ENCODE peak calls at places on chromosomes 2 and 18, in five cellular contexts. One of them, this sample, is unnamed.

GRCh38 chr2:176473851-176474250 is 204.6 kb downstream of the MTX2 start:
- DNase-seq in lower lobe of right lung: no peak
- DNase-seq in esophagus squamous epithelium: no peak
- DNase-seq in tibial nerve: no peak
- DNase-seq in kidney: no peak
- DNase-seq in this sample: no peak

GRCh38 chr18:55470826-55471225 is 117.2 kb downstream of the TCF4 start:
- DNase-seq in lower lobe of right lung: no peak
- DNase-seq in esophagus squamous epithelium: no peak
- DNase-seq in tibial nerve: no peak
- DNase-seq in kidney: no peak
- DNase-seq in this sample: no peak

GRCh38 chr2:23698733-23699391 is 228.1 kb downstream of the ATAD2B start:
- DNase-seq in esophagus squamous epithelium: no peak
- DNase-seq in lower lobe of right lung: no peak
- DNase-seq in tibial nerve: no peak
- DNase-seq in kidney: peak; percentile 83
- DNase-seq in this sample: no peak

GRCh38 chr2:170345607-170346006 is 167.7 kb downstream of the MYO3B start:
- DNase-seq in kidney: no peak
- DNase-seq in lower lobe of right lung: no peak
- DNase-seq in esophagus squamous epithelium: no peak
- DNase-seq in tibial nerve: no peak
- DNase-seq in this sample: no peak

GRCh38 chr2:219701847-219702634 is 74.6 kb downstream of the SLC4A3 start:
- DNase-seq in kidney: no peak
- DNase-seq in lower lobe of right lung: no peak
- DNase-seq in esophagus squamous epithelium: no peak
- DNase-seq in tibial nerve: no peak
- DNase-seq in this sample: no peak

GRCh38 chr18:361941-362913 is 94.4 kb upstream of the THOC1 start:
- DNase-seq in esophagus squamous epithelium: no peak
- DNase-seq in kidney: no peak
- DNase-seq in tibial nerve: peak; percentile 41
- DNase-seq in lower lobe of right lung: no peak
- DNase-seq in this sample: no peak

GRCh38 chr18:46252754-46253153 is 148.6 kb downstream of the HAUS1 start:
- DNase-seq in kidney: no peak
- DNase-seq in tibial nerve: no peak
- DNase-seq in lower lobe of right lung: no peak
- DNase-seq in esophagus squamous epithelium: no peak
- DNase-seq in this sample: no peak

GRCh38 chr2:33115196-33115595 is 168.4 kb downstream of the LTBP1 start:
- DNase-seq in kidney: no peak
- DNase-seq in lower lobe of right lung: no peak
- DNase-seq in tibial nerve: no peak
- DNase-seq in esophagus squamous epithelium: no peak
- DNase-seq in this sample: no peak

GRCh38 chr2:108571262-108571661 is 37.0 kb downstream of the LIMS1 start:
- DNase-seq in tibial nerve: no peak
- DNase-seq in kidney: no peak
- DNase-seq in lower lobe of right lung: no peak
- DNase-seq in esophagus squamous epithelium: no peak
- DNase-seq in this sample: no peak
- H3K4me3 ChIP-seq in tibial nerve: no peak overlapping the region
- H3K4me3 ChIP-seq in kidney: no peak overlapping the region
- H3K4me3 ChIP-seq in lower lobe of right lung: no peak overlapping the region
- H3K4me3 ChIP-seq in esophagus squamous epithelium: no peak overlapping the region
- H3K4me3 ChIP-seq in this sample: no peak overlapping the region

GRCh38 chr2:44321360-44321759 is 39.9 kb downstream of the PREPL start:
- DNase-seq in lower lobe of right lung: no peak
- DNase-seq in esophagus squamous epithelium: no peak
- DNase-seq in kidney: no peak
- DNase-seq in tibial nerve: no peak
- DNase-seq in this sample: no peak

GRCh38 chr2:44325897-44326296 is 35.4 kb downstream of the PREPL start:
- DNase-seq in esophagus squamous epithelium: no peak
- DNase-seq in kidney: no peak
- DNase-seq in lower lobe of right lung: no peak
- DNase-seq in tibial nerve: no peak
- DNase-seq in this sample: no peak

GRCh38 chr2:44326548-44327269 is 34.6 kb downstream of the PREPL start:
- DNase-seq in lower lobe of right lung: no peak
- DNase-seq in tibial nerve: no peak
- DNase-seq in kidney: no peak
- DNase-seq in esophagus squamous epithelium: no peak
- DNase-seq in this sample: no peak

GRCh38 chr2:44320832-44321231 is 40.5 kb downstream of the PREPL start:
- DNase-seq in kidney: no peak
- DNase-seq in tibial nerve: no peak
- DNase-seq in lower lobe of right lung: no peak
- DNase-seq in esophagus squamous epithelium: no peak
- DNase-seq in this sample: no peak

GRCh38 chr2:44324971-44325426 is 36.3 kb downstream of the PREPL start:
- DNase-seq in lower lobe of right lung: no peak
- DNase-seq in tibial nerve: no peak
- DNase-seq in esophagus squamous epithelium: no peak
- DNase-seq in kidney: no peak
- DNase-seq in this sample: no peak
- H3K36me3 ChIP-seq in lower lobe of right lung: peaks cover 88% of the 10 kb centered on the region
- H3K36me3 ChIP-seq in tibial nerve: peaks cover 93% of the 10 kb centered on the region
- H3K36me3 ChIP-seq in esophagus squamous epithelium: no peaks in the 10 kb centered on the region
- H3K36me3 ChIP-seq in kidney: peaks cover 22% of the 10 kb centered on the region
- H3K36me3 ChIP-seq in this sample: peaks cover 59% of the 10 kb centered on the region

DNA sequence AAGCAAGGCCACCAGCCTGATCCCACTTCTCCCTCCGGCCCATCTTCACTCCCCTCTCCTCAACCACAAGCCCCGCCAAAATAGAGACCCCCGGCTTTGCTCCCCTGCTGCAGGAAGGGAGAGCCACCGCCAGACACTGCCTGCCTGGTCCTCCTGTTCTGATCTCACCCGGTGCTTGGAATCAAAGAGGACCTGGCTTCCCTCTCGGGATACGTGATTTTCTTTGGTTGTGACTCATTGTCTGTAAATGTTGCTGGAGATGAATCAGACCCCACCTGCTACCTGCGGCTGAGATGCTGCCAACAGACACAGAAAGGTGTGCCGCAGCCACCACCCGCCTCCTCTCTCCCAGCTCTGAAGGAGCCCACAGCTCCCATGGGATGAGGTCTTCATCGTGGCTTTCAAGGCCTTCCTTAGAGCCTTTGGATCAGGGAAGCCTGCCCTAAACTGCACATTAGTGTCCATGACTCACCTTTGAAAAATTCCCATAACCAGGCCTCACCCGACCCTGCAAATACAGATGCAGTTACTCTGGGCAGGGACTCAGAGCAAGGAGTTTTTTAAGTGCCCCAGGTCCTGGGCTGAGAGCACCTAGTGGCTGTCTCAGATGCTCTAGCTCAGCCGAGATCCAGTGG is 79.4 kb upstream of the ZNF532 start:
- DNase-seq in lower lobe of right lung: no peak
- DNase-seq in tibial nerve: no peak
- DNase-seq in esophagus squamous epithelium: no peak
- DNase-seq in kidney: peak; percentile 85
- DNase-seq in this sample: no peak
- H3K27ac ChIP-seq in lower lobe of right lung: no peak overlapping the region
- H3K27ac ChIP-seq in tibial nerve: no peak overlapping the region
- H3K27ac ChIP-seq in esophagus squamous epithelium: peak overlapping the region; percentile 67
- H3K27ac ChIP-seq in kidney: no peak overlapping the region
- H3K27ac ChIP-seq in this sample: peak overlapping the region; percentile 37

GRCh38 chr2:58428553-58429284 is 187.6 kb upstream of the FANCL start:
- DNase-seq in lower lobe of right lung: peak; percentile 35
- DNase-seq in kidney: peak; percentile 56
- DNase-seq in esophagus squamous epithelium: no peak
- DNase-seq in tibial nerve: no peak
- DNase-seq in this sample: no peak
- H3K4me3 ChIP-seq in lower lobe of right lung: peak overlapping the region; percentile 27
- H3K4me3 ChIP-seq in kidney: no peak overlapping the region
- H3K4me3 ChIP-seq in esophagus squamous epithelium: peak overlapping the region; percentile 57
- H3K4me3 ChIP-seq in tibial nerve: peak overlapping the region; percentile 29
- H3K4me3 ChIP-seq in this sample: peak overlapping the region; percentile 40

GRCh38 chr2:9359463-9359862 is 63.9 kb downstream of the ITGB1BP1 start:
- DNase-seq in tibial nerve: no peak
- DNase-seq in lower lobe of right lung: no peak
- DNase-seq in esophagus squamous epithelium: no peak
- DNase-seq in kidney: no peak
- DNase-seq in this sample: no peak
- H3K36me3 ChIP-seq in tibial nerve: peaks cover 78% of the 10 kb centered on the region
- H3K36me3 ChIP-seq in lower lobe of right lung: peaks cover 76% of the 10 kb centered on the region
- H3K36me3 ChIP-seq in esophagus squamous epithelium: no peaks in the 10 kb centered on the region
- H3K36me3 ChIP-seq in kidney: peaks cover 13% of the 10 kb centered on the region
- H3K36me3 ChIP-seq in this sample: peaks cover 13% of the 10 kb centered on the region

DNA sequence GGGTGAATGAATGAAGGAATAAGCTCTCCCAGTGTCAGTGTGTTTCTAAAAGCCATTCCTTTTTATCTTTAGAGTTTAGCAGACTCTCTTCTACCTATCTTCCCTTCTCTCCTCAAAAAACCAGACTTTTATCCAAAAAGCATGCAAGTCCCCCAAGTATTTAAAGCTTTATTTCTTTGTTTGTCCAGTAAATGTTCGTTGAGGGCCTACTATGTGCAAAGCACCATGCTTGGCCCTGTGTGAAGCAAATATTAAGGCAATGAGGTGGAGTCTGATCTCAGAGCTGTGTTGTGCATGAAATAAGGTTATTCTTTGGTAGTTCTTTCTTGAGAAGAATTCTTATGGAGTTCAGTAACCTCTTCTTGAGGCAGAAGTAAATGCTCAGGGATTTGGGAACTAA is 28.3 kb upstream of the CASP10 start:
- DNase-seq in lower lobe of right lung: no peak
- DNase-seq in kidney: no peak
- DNase-seq in esophagus squamous epithelium: no peak
- DNase-seq in tibial nerve: no peak
- DNase-seq in this sample: no peak
- H3K27ac ChIP-seq in lower lobe of right lung: peak overlapping the region; percentile 39
- H3K27ac ChIP-seq in kidney: no peak overlapping the region
- H3K27ac ChIP-seq in esophagus squamous epithelium: peak overlapping the region; percentile 16
- H3K27ac ChIP-seq in tibial nerve: no peak overlapping the region
- H3K27ac ChIP-seq in this sample: no peak overlapping the region